ENCODE peak calls at places on chromosomes 12 and 14, in eight cellular contexts. F is tibial artery, B is astrocyte of the spinal cord, M is esophagus squamous epithelium, X is IMR-90, C is pancreas, W is HCT116, A is right lobe of liver. V is an unnamed sample.

GRCh38 chr12:116958402-116959197 is 47.9 kb downstream of the FBXW8 start:
- DNase-seq in F (no peak), B (peak; percentile 34), M (no peak), X (peak; percentile 46), C (no peak), W (no peak), A (no peak), V (no peak)

GRCh38 chr12:82746668-82747067 is 60.0 kb downstream of the TMTC2 start:
- DNase-seq in F (no peak), B (no peak), M (no peak), X (no peak), C (no peak), W (no peak), A (no peak), V (no peak)

GRCh38 chr14:89337912-89338311 is 79.1 kb downstream of the FOXN3 start:
- DNase-seq in F (no peak), B (no peak), M (no peak), X (peak; percentile 29), C (no peak), W (no peak), A (no peak), V (no peak)

GRCh38 chr14:101088395-101088667 is 184.8 kb upstream of the RTL1 start:
- DNase-seq in F (no peak), B (no peak), M (no peak), X (no peak), C (no peak), W (no peak), A (peak; percentile 26), V (no peak)

GRCh38 chr12:43291516-43291915 is 260.5 kb downstream of the ADAMTS20 start:
- DNase-seq in F (no peak), B (peak; percentile 81), M (no peak), X (peak; percentile 88), C (no peak), W (no peak), A (no peak), V (no peak)

GRCh38 chr12:81859521-81859920 is 100.4 kb upstream of the PPFIA2 start:
- DNase-seq in F (no peak), B (no peak), M (no peak), X (no peak), C (no peak), W (no peak), A (no peak), V (no peak)

GRCh38 chr14:86311151-86311550 is 781.2 kb downstream of the FLRT2 start:
- DNase-seq in F (no peak), B (no peak), M (no peak), X (no peak), C (no peak), W (no peak), A (no peak), V (no peak)

GRCh38 chr14:21047378-21047781 is 5.2 kb downstream of the RNASE7 start:
- DNase-seq in F (no peak), B (no peak), M (no peak), X (no peak), C (no peak), W (no peak), A (no peak), V (no peak)

GRCh38 chr14:97177016-97177415 is 379.8 kb downstream of the VRK1 start:
- DNase-seq in F (no peak), B (no peak), M (no peak), X (no peak), C (no peak), W (peak; percentile 69), A (no peak), V (no peak)

GRCh38 chr12:11545438-11546330 is 103.8 kb upstream of the ETV6 start:
- DNase-seq in F (no peak), B (no peak), M (no peak), X (no peak), C (no peak), W (no peak), A (no peak), V (peak; percentile 75)

GRCh38 chr12:4045433-4045760 is 172.2 kb upstream of the PARP11 start:
- DNase-seq in F (no peak), B (no peak), M (no peak), X (no peak), C (no peak), W (no peak), A (no peak), V (no peak)

GRCh38 chr12:67222302-67222701 is 46.9 kb upstream of the CAND1 start:
- DNase-seq in F (no peak), B (peak; percentile 37), M (no peak), X (peak; percentile 10), C (no peak), W (peak; percentile 4), A (no peak), V (no peak)
- TF ChIP-seq CTCF in F (no peak), B (peak; percentile 50), M (peak; percentile 31), X (peak; percentile 18), C (no peak), W (peak; percentile 44), A (no peak), V (peak; percentile 18)

GRCh38 chr14:34094384-34094783 is 143.5 kb upstream of the EGLN3 start:
- DNase-seq in F (no peak), B (no peak), M (no peak), X (no peak), C (no peak), W (no peak), A (no peak), V (no peak)
- H3K4me3 ChIP-seq in F (no peak overlapping the region), B (no peak overlapping the region), M (no peak overlapping the region), X (no peak overlapping the region), C (no peak overlapping the region), W (no peak overlapping the region), A (no peak overlapping the region), V (no peak overlapping the region)

DNA sequence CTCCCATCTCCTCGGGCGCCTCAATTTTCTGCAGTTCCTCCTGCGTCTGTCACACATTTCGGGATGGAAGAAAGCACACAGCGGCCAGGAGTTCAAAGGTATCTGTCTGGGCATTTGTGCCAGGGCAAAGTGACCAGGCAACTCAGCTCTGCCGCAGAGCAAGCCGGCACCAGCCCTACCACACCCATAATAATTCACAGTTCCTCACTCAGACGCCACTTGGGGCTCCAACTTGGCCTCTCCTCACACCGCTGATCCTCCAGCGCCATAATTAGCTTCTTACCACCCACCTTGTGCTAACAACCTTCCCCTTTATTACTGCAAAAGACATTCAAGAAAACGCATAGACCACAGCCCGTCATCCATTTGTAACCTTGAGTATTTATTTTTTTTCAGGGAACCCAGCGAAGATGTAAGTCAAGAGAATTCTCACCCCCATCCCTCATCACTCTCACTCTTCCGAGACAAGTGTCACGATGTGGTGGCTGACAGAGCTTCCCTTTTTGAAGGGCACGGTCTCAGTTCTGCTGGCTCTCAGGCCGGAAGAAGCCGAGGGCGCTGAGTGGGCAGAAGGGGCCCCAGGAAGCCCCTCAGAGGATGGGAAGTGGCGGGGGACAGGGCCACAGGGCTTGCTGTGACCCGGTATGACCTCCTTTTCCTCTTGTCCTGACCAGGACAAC is 25.2 kb upstream of the NCOR2 start:
- DNase-seq in F (no peak), B (no peak), M (no peak), X (no peak), C (no peak), W (no peak), A (no peak), V (no peak)
- TF ChIP-seq CTCF in F (no peak), B (no peak), M (no peak), X (no peak), C (no peak), W (no peak), A (no peak), V (no peak)

GRCh38 chr14:41629876-41630275 is 23.2 kb downstream of the LRFN5 start:
- DNase-seq in F (no peak), B (no peak), M (no peak), X (no peak), C (no peak), W (no peak), A (no peak), V (no peak)
- H3K4me3 ChIP-seq in F (no peak overlapping the region), B (no peak overlapping the region), M (no peak overlapping the region), X (no peak overlapping the region), C (no peak overlapping the region), W (no peak overlapping the region), A (no peak overlapping the region), V (no peak overlapping the region)

DNA sequence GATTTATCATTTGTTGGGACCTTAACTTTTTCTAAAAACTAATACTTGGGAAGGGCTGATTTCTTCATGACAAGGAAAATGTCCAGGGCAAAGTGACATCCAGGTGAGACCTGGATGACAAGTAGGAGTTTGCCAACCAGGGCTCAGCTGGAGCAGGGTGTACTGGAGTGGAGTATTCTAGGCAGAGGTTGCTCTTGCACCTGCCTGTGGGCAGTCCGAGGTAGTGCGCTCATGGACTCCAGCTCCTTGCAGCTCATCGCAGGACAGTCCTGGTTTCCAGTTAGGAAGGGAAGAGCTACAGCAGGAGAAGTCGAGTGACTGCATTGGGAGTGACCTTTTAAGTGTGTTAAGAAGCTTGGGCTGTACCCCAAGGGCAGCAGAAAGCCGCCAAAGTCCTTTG is 175.9 kb downstream of the PELI2 start:
- DNase-seq in F (no peak), B (no peak), M (no peak), X (no peak), C (no peak), W (no peak), A (no peak), V (no peak)
- TF ChIP-seq CTCF in F (no peak), B (no peak), M (no peak), X (peak; percentile 20), C (no peak), W (peak; percentile 28), A (no peak), V (peak; percentile 16)

DNA sequence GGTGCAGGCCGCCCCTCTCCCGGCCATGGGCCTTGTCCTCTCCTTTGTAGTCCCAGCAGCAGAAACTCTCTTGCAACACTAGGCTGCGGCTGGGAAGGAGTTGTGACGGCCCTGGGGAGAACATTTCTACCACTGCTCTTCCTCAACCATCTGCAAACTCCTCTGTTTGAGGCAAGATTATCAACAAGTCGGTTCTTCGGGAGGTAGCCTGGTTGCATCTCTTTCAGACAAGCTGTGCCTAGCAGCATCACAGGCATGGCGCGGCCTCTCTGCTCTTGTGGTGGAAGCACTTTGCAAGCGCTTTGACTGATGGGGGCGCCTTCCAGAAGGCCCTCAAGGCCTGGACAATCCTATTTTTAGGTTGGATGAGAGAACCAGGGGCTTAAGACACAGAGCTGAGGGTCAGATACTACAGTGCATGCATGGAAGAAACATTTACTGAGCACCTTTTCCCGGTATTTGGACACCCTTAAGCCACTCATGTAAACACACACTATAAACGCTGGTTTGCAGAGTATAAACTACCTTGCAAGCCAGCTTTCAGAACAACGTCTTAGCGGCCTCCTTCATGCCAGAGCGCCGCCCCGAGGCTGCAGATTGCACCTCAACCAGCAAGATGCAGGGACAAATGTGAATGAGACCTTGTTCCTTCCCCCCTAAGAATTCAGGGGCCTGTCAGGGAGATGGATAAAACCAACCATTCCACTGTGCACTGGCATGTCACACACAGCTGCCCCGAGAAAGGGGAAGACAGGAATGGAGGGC is 1.3 kb upstream of the PRIMA1 start:
- DNase-seq in F (no peak), B (no peak), M (no peak), X (no peak), C (no peak), W (no peak), A (no peak), V (no peak)
- H3K4me3 ChIP-seq in F (peak overlapping the region; percentile 69), B (no peak overlapping the region), M (peak overlapping the region; percentile 49), X (no peak overlapping the region), C (peak overlapping the region; percentile 41), W (peak overlapping the region; percentile 39), A (no peak overlapping the region), V (no peak overlapping the region)

GRCh38 chr14:24398943-24399801 is at the start of gene NYNRIN:
- DNase-seq in F (peak; percentile 78), B (peak; percentile 24), M (no peak), X (peak; percentile 12), C (peak; percentile 37), W (no peak), A (no peak), V (no peak)
- TF ChIP-seq CTCF in F (no peak), B (no peak), M (no peak), X (no peak), C (no peak), W (no peak), A (no peak), V (no peak)

V was measured in GM12864.